ENCODE peak calls at places on chromosome 7, in five cellular contexts. T, S, F, P and W are unnamed samples.

GRCh38 chr7:139620676-139621344 is 97.3 kb downstream of the CLEC2L start:
- DNase-seq in T (peak), F (no peak), S (no peak), P (peak), W (no peak)

GRCh38 chr7:138387755-138388475 is 72.1 kb upstream of the TRIM24 start:
- DNase-seq in P (no peak), S (no peak), F (no peak), T (no peak), W (no peak)

GRCh38 chr7:153808117-153808516 is 244.1 kb upstream of the DPP6 start:
- DNase-seq in P (no peak), S (no peak), T (no peak), F (no peak), W (no peak)

GRCh38 chr7:91953618-91954017 is 13.0 kb downstream of the AKAP9 start:
- DNase-seq in S (no peak), P (no peak), T (no peak), F (no peak), W (no peak)

GRCh38 chr7:107933386-107934013 is 42.5 kb downstream of the DLD start:
- DNase-seq in S (no peak), F (no peak), P (no peak), T (no peak), W (no peak)

GRCh38 chr7:132580717-132581285 is 4.5 kb upstream of the PLXNA4 start:
- DNase-seq in S (peak), P (peak), T (peak), F (peak), W (no peak)

GRCh38 chr7:87966271-87966670 is 32.2 kb downstream of the ADAM22 start:
- DNase-seq in S (no peak), P (no peak), F (no peak), T (no peak), W (no peak)

GRCh38 chr7:142384508-142384922 is 126.7 kb upstream of the PRSS58 start:
- DNase-seq in F (no peak), P (no peak), S (no peak), T (no peak), W (peak)

GRCh38 chr7:36777062-36777461 is 52.8 kb upstream of the AOAH start:
- DNase-seq in P (no peak), S (no peak), F (peak), T (no peak), W (no peak)